ENCODE peak calls at places on chromosomes 2 and 18, in ten cellular contexts. M, L, N, W, K, I, X, Y, U and G are unnamed samples. For H3K9me2, the result is how much of the 10 kb centered on the place peaks cover.

GRCh38 chr18:45938488-45938935 is 28.6 kb downstream of the EPG5 start:
- DNase-seq in X (no peak), N (no peak), M (no peak), I (no peak), K (no peak), U (no peak), W (no peak), L (no peak), Y (no peak), G (no peak)

GRCh38 chr2:69636395-69636794 is 7.1 kb downstream of the AAK1 start:
- DNase-seq in M (no peak), W (no peak), L (no peak), U (no peak), K (no peak), Y (no peak), I (no peak), N (no peak), X (no peak), G (no peak)

GRCh38 chr2:220707261-220707660 is 864.8 kb downstream of the EPHA4 start:
- DNase-seq in N (no peak), M (no peak), X (no peak), I (no peak), W (no peak), Y (no peak), K (no peak), L (no peak), U (no peak), G (no peak)

GRCh38 chr2:128780434-128781080 is 461.9 kb upstream of the HS6ST1 start:
- DNase-seq in N (no peak), Y (no peak), U (no peak), X (no peak), I (no peak), W (no peak), L (no peak), M (no peak), K (no peak), G (no peak)

GRCh38 chr2:67883316-67884080 is 179.3 kb downstream of the C1D start:
- DNase-seq in L (no peak), I (no peak), Y (no peak), W (no peak), K (no peak), M (no peak), N (no peak), X (no peak), U (no peak), G (no peak)

GRCh38 chr2:118738524-118739308 is 108.7 kb downstream of the EN1 start:
- DNase-seq in W (no peak), M (no peak), I (peak), Y (peak), N (peak), U (no peak), X (no peak), L (peak), K (peak), G (peak)

GRCh38 chr2:163247151-163247872 is 408.7 kb upstream of the KCNH7 start:
- DNase-seq in Y (peak), X (no peak), I (no peak), N (no peak), L (no peak), K (no peak), M (no peak), W (no peak), U (no peak), G (no peak)

GRCh38 chr2:63001576-63001975 is 49.1 kb upstream of the OTX1 start:
- DNase-seq in Y (no peak), U (no peak), M (no peak), X (no peak), N (no peak), K (no peak), I (no peak), W (no peak), L (no peak), G (no peak)

GRCh38 chr18:4203525-4203924 is 251.6 kb downstream of the DLGAP1 start:
- DNase-seq in Y (no peak), L (peak), U (no peak), W (no peak), I (no peak), N (no peak), K (no peak), M (no peak), X (no peak), G (no peak)

GRCh38 chr2:19127616-19128015 is 230.8 kb downstream of the OSR1 start:
- DNase-seq in K (no peak), W (no peak), U (no peak), N (no peak), L (no peak), X (no peak), I (no peak), Y (no peak), M (no peak), G (no peak)

GRCh38 chr2:73938761-73939352 is 12.2 kb downstream of the DGUOK start:
- DNase-seq in I (peak), Y (no peak), K (no peak), X (no peak), L (no peak), M (no peak), U (peak), W (no peak), N (peak), G (no peak)

GRCh38 chr18:3511980-3512379 is 62.0 kb downstream of the TGIF1 start:
- DNase-seq in L (peak), K (peak), U (peak), I (peak), X (no peak), N (peak), Y (no peak), W (no peak), M (peak), G (no peak)

GRCh38 chr2:6971502-6971901 is 54.3 kb downstream of the RNF144A start:
- DNase-seq in U (no peak), W (no peak), Y (no peak), N (no peak), I (no peak), L (no peak), M (no peak), X (no peak), K (no peak), G (no peak)

GRCh38 chr2:50773533-50773932 is 258.4 kb downstream of the NRXN1 start:
- DNase-seq in U (no peak), Y (peak), W (no peak), K (no peak), M (no peak), N (no peak), I (no peak), L (peak), X (no peak), G (no peak)

GRCh38 chr2:109134741-109135571 is 6.0 kb downstream of the SH3RF3 start:
- DNase-seq in W (no peak), M (no peak), U (no peak), L (no peak), X (peak), I (no peak), N (no peak), Y (no peak), K (no peak), G (no peak)

GRCh38 chr2:190537765-190538164 is 3.2 kb upstream of the NEMP2 start:
- DNase-seq in M (no peak), I (peak), K (no peak), X (no peak), U (no peak), W (no peak), N (peak), Y (no peak), L (no peak), G (no peak)

GRCh38 chr2:25251461-25252273 is 83.3 kb upstream of the POMC start:
- DNase-seq in M (no peak), K (peak), I (peak), Y (peak), L (peak), N (peak), U (peak), X (peak), W (no peak), G (no peak)

GRCh38 chr2:25252291-25253152 is 84.1 kb upstream of the POMC start:
- DNase-seq in L (peak), K (peak), W (no peak), M (no peak), U (peak), X (peak), Y (peak), N (peak), I (peak), G (no peak)

GRCh38 chr2:25251032-25251460 is 82.7 kb upstream of the POMC start:
- DNase-seq in L (peak), W (no peak), M (no peak), K (no peak), Y (no peak), I (no peak), U (peak), N (no peak), X (no peak), G (no peak)

GRCh38 chr2:25254961-25255360 is 86.6 kb upstream of the POMC start:
- DNase-seq in U (no peak), L (no peak), N (no peak), X (no peak), I (no peak), K (no peak), W (no peak), Y (no peak), M (no peak), G (no peak)

DNA sequence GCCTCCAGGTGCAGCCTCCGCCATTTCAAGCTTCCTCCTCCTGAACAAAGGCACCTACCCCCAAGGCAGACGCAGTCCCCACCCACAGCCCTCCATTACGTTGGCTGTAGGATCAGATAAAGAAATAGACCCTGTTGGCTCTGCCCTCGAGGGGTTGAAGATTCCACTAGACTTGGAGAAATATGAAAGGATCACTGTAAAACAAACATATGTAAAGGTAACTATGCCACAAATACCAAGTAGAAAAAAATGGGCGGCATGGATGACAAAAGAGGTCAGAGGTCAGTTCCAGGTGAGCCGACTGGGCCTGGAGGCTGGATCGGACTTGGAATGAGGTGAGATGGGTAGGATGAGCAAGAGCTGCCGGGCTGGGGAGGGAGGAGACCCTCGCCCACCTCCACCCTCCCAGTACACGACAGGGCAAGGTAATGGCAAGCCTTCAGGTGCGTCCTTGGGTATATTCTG is 84.8 kb upstream of the POMC start:
- DNase-seq in W (no peak), Y (no peak), U (no peak), K (no peak), X (no peak), I (no peak), M (no peak), N (no peak), L (no peak), G (no peak)
- H3K9me2 ChIP-seq in W (under half), Y (under half), U (under half), K (under half), X (under half), I (under half), M (under half), N (under half), L (under half), G (under half)

GRCh38 chr18:10474309-10474708 is 19.9 kb downstream of the APCDD1 start:
- DNase-seq in Y (no peak), N (no peak), W (no peak), M (no peak), U (no peak), L (no peak), I (no peak), K (no peak), X (no peak), G (no peak)
- H3K9me2 ChIP-seq in Y (under half), N (under half), W (under half), M (under half), U (under half), L (under half), I (under half), K (under half), X (under half), G (under half)

GRCh38 chr2:99543247-99543646 is 53.4 kb upstream of the REV1 start:
- DNase-seq in X (no peak), I (no peak), N (no peak), K (no peak), W (no peak), L (no peak), Y (no peak), M (no peak), U (no peak), G (no peak)
- H3K9me2 ChIP-seq in X (under half), I (under half), N (under half), K (under half), W (under half), L (under half), Y (under half), M (under half), U (under half), G (under half)

GRCh38 chr2:10889741-10890215 is 22.0 kb upstream of the KCNF1 start:
- DNase-seq in I (no peak), L (no peak), X (no peak), W (no peak), Y (no peak), M (no peak), U (peak), K (no peak), N (peak), G (no peak)
- H3K9me2 ChIP-seq in I (under half), L (under half), X (under half), W (under half), Y (under half), M (under half), U (under half), K (under half), N (under half), G (under half)

GRCh38 chr2:242053921-242054320 is 184.4 kb downstream of the RTP5 start:
- DNase-seq in L (no peak), U (no peak), I (no peak), W (no peak), Y (no peak), X (no peak), K (no peak), N (no peak), M (no peak), G (no peak)

GRCh38 chr2:242056026-242056425 is 186.5 kb downstream of the RTP5 start:
- DNase-seq in M (no peak), L (no peak), Y (no peak), X (no peak), K (no peak), N (no peak), W (no peak), U (no peak), I (no peak), G (no peak)

GRCh38 chr2:242056785-242057184 is 187.3 kb downstream of the RTP5 start:
- DNase-seq in Y (no peak), L (no peak), W (no peak), X (no peak), N (no peak), U (no peak), M (no peak), I (no peak), K (no peak), G (no peak)

GRCh38 chr2:242054406-242054805 is 184.9 kb downstream of the RTP5 start:
- DNase-seq in I (no peak), N (no peak), W (no peak), Y (no peak), L (no peak), U (no peak), M (no peak), X (no peak), K (no peak), G (no peak)

DNA sequence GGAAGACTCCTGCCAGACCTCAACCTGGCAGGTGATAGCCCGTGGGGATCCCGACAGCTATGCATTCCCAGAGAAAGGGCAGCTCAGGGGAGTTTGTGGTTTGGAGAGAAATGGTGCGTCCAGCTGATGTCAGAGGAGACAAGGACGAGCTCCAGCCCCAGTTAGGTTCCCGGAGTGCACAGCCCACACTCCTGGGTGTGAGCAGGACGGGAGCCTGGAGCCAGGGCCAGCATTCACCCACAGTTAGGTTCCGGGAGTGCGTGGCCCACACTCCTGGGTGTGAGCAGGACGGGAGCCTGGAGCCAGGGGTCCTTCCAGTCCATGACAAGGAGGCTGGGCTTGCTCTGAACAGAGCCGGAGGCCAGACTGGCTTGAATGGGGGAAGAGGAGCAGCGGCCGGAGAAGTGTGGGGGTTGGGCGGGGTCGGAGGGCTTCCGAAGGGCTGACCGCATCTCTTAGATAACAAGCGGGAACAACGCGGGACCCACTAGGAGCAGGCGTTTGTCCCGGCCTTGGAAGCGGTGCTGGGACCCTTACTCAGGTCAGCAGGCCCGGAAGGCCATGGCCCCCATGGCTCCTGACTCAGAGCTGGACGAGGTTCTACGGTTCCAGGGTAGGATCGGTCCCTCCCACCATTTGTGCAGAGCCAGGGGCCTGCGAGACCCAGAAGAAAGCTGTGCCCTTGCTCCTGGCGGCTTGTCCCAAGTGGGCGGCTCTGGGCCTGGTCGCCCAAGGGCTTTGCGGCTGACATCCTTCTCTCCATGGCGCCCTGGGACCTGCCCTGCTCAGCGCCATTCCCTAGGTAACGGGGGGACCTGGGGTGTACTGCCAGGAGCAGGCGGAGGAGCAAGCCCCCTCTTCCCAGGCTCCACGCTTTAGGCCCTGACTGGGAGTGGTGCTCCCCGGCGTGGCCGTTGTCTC is 185.6 kb downstream of the RTP5 start:
- DNase-seq in N (no peak), U (no peak), Y (no peak), M (no peak), K (no peak), L (no peak), X (no peak), I (no peak), W (no peak), G (no peak)
- H3K9me2 ChIP-seq in N (under half), U (under half), Y (under half), M (under half), K (under half), L (under half), X (under half), I (under half), W (under half), G (under half)

GRCh38 chr2:16828828-16829160 is 163.2 kb upstream of the CYRIA start:
- DNase-seq in L (no peak), I (no peak), W (no peak), N (no peak), K (no peak), X (no peak), Y (peak), U (no peak), M (no peak), G (no peak)
- H3K9me2 ChIP-seq in L (under half), I (under half), W (under half), N (under half), K (under half), X (under half), Y (under half), U (under half), M (under half), G (under half)